ENCODE peak calls at places on chromosomes 3 and 15, in ten cellular contexts. One of them, this sample, is unnamed.
A peak's percentile ranks its signal among the peaks of the same experiment; 100 is the strongest.

GRCh38 chr3:187646906-187647660 is 23.1 kb downstream of the SST start:
- DNase-seq in CD8-positive, alpha-beta memory T cell: no peak
- DNase-seq in WTC11: no peak
- DNase-seq in glutamatergic neuron: no peak
- DNase-seq in NCI-H2081 treated with DMSO at 0.1 percent for 48 hours: no peak
- DNase-seq in activated T-cell treated with anti-CD3 and anti-CD28 coated beads, Interleukin-2, amount 50 U/mL, for 72 hours: no peak
- DNase-seq in activated naive CD8-positive, alpha-beta T cell treated with anti-CD3 and anti-CD28 coated beads, Interleukin-2, amount 50 U/mL, for 24 hours: no peak
- DNase-seq in glomerular endothelial cell: no peak
- DNase-seq in ovary: no peak
- DNase-seq in stimulated activated CD8-positive, alpha-beta memory T cell treated with anti-CD3 and anti-CD28 coated beads, Interleukin-7, amount 100 ng/mL, for 1 hour: no peak
- DNase-seq in this sample: no peak

GRCh38 chr15:66955871-66956585 is 109.4 kb upstream of the SMAD3 start:
- DNase-seq in CD8-positive, alpha-beta memory T cell: no peak
- DNase-seq in WTC11: no peak
- DNase-seq in glutamatergic neuron: no peak
- DNase-seq in NCI-H2081 treated with DMSO at 0.1 percent for 48 hours: no peak
- DNase-seq in activated T-cell treated with anti-CD3 and anti-CD28 coated beads, Interleukin-2, amount 50 U/mL, for 72 hours: no peak
- DNase-seq in activated naive CD8-positive, alpha-beta T cell treated with anti-CD3 and anti-CD28 coated beads, Interleukin-2, amount 50 U/mL, for 24 hours: no peak
- DNase-seq in glomerular endothelial cell: peak; percentile 60
- DNase-seq in ovary: no peak
- DNase-seq in stimulated activated CD8-positive, alpha-beta memory T cell treated with anti-CD3 and anti-CD28 coated beads, Interleukin-7, amount 100 ng/mL, for 1 hour: no peak
- DNase-seq in this sample: no peak

GRCh38 chr15:55357774-55358173 is 38.8 kb downstream of the PIGB start:
- DNase-seq in CD8-positive, alpha-beta memory T cell: no peak
- DNase-seq in WTC11: no peak
- DNase-seq in glutamatergic neuron: no peak
- DNase-seq in NCI-H2081 treated with DMSO at 0.1 percent for 48 hours: no peak
- DNase-seq in activated T-cell treated with anti-CD3 and anti-CD28 coated beads, Interleukin-2, amount 50 U/mL, for 72 hours: no peak
- DNase-seq in activated naive CD8-positive, alpha-beta T cell treated with anti-CD3 and anti-CD28 coated beads, Interleukin-2, amount 50 U/mL, for 24 hours: no peak
- DNase-seq in glomerular endothelial cell: no peak
- DNase-seq in ovary: no peak
- DNase-seq in stimulated activated CD8-positive, alpha-beta memory T cell treated with anti-CD3 and anti-CD28 coated beads, Interleukin-7, amount 100 ng/mL, for 1 hour: no peak
- DNase-seq in this sample: no peak

GRCh38 chr15:36400936-36401585 is 178.4 kb upstream of the CDIN1 start:
- DNase-seq in CD8-positive, alpha-beta memory T cell: no peak
- DNase-seq in WTC11: no peak
- DNase-seq in glutamatergic neuron: no peak
- DNase-seq in NCI-H2081 treated with DMSO at 0.1 percent for 48 hours: no peak
- DNase-seq in activated T-cell treated with anti-CD3 and anti-CD28 coated beads, Interleukin-2, amount 50 U/mL, for 72 hours: no peak
- DNase-seq in activated naive CD8-positive, alpha-beta T cell treated with anti-CD3 and anti-CD28 coated beads, Interleukin-2, amount 50 U/mL, for 24 hours: no peak
- DNase-seq in glomerular endothelial cell: no peak
- DNase-seq in ovary: no peak
- DNase-seq in stimulated activated CD8-positive, alpha-beta memory T cell treated with anti-CD3 and anti-CD28 coated beads, Interleukin-7, amount 100 ng/mL, for 1 hour: no peak
- DNase-seq in this sample: no peak

GRCh38 chr3:127768346-127769008 is 53.8 kb downstream of the MGLL start:
- DNase-seq in CD8-positive, alpha-beta memory T cell: no peak
- DNase-seq in WTC11: no peak
- DNase-seq in glutamatergic neuron: no peak
- DNase-seq in NCI-H2081 treated with DMSO at 0.1 percent for 48 hours: no peak
- DNase-seq in activated T-cell treated with anti-CD3 and anti-CD28 coated beads, Interleukin-2, amount 50 U/mL, for 72 hours: no peak
- DNase-seq in activated naive CD8-positive, alpha-beta T cell treated with anti-CD3 and anti-CD28 coated beads, Interleukin-2, amount 50 U/mL, for 24 hours: no peak
- DNase-seq in glomerular endothelial cell: no peak
- DNase-seq in ovary: no peak
- DNase-seq in stimulated activated CD8-positive, alpha-beta memory T cell treated with anti-CD3 and anti-CD28 coated beads, Interleukin-7, amount 100 ng/mL, for 1 hour: no peak
- DNase-seq in this sample: no peak

GRCh38 chr3:187520027-187520945 is 149.9 kb downstream of the SST start:
- DNase-seq in CD8-positive, alpha-beta memory T cell: no peak
- DNase-seq in WTC11: no peak
- DNase-seq in glutamatergic neuron: no peak
- DNase-seq in NCI-H2081 treated with DMSO at 0.1 percent for 48 hours: no peak
- DNase-seq in activated T-cell treated with anti-CD3 and anti-CD28 coated beads, Interleukin-2, amount 50 U/mL, for 72 hours: no peak
- DNase-seq in activated naive CD8-positive, alpha-beta T cell treated with anti-CD3 and anti-CD28 coated beads, Interleukin-2, amount 50 U/mL, for 24 hours: no peak
- DNase-seq in glomerular endothelial cell: no peak
- DNase-seq in ovary: peak; percentile 57
- DNase-seq in stimulated activated CD8-positive, alpha-beta memory T cell treated with anti-CD3 and anti-CD28 coated beads, Interleukin-7, amount 100 ng/mL, for 1 hour: no peak
- DNase-seq in this sample: no peak

GRCh38 chr3:170560717-170561382 is 25.0 kb downstream of the SLC7A14 start:
- DNase-seq in CD8-positive, alpha-beta memory T cell: no peak
- DNase-seq in WTC11: no peak
- DNase-seq in glutamatergic neuron: no peak
- DNase-seq in NCI-H2081 treated with DMSO at 0.1 percent for 48 hours: no peak
- DNase-seq in activated T-cell treated with anti-CD3 and anti-CD28 coated beads, Interleukin-2, amount 50 U/mL, for 72 hours: no peak
- DNase-seq in activated naive CD8-positive, alpha-beta T cell treated with anti-CD3 and anti-CD28 coated beads, Interleukin-2, amount 50 U/mL, for 24 hours: no peak
- DNase-seq in glomerular endothelial cell: no peak
- DNase-seq in ovary: no peak
- DNase-seq in stimulated activated CD8-positive, alpha-beta memory T cell treated with anti-CD3 and anti-CD28 coated beads, Interleukin-7, amount 100 ng/mL, for 1 hour: no peak
- DNase-seq in this sample: no peak

GRCh38 chr15:77855871-77856270 is 221.6 kb downstream of the TBC1D2B start:
- DNase-seq in CD8-positive, alpha-beta memory T cell: no peak
- DNase-seq in WTC11: no peak
- DNase-seq in glutamatergic neuron: no peak
- DNase-seq in NCI-H2081 treated with DMSO at 0.1 percent for 48 hours: no peak
- DNase-seq in activated T-cell treated with anti-CD3 and anti-CD28 coated beads, Interleukin-2, amount 50 U/mL, for 72 hours: no peak
- DNase-seq in activated naive CD8-positive, alpha-beta T cell treated with anti-CD3 and anti-CD28 coated beads, Interleukin-2, amount 50 U/mL, for 24 hours: no peak
- DNase-seq in glomerular endothelial cell: no peak
- DNase-seq in ovary: no peak
- DNase-seq in stimulated activated CD8-positive, alpha-beta memory T cell treated with anti-CD3 and anti-CD28 coated beads, Interleukin-7, amount 100 ng/mL, for 1 hour: no peak
- DNase-seq in this sample: no peak

GRCh38 chr3:149507491-149508324 is 33.2 kb downstream of the TM4SF4 start:
- DNase-seq in CD8-positive, alpha-beta memory T cell: no peak
- DNase-seq in WTC11: no peak
- DNase-seq in glutamatergic neuron: no peak
- DNase-seq in NCI-H2081 treated with DMSO at 0.1 percent for 48 hours: no peak
- DNase-seq in activated T-cell treated with anti-CD3 and anti-CD28 coated beads, Interleukin-2, amount 50 U/mL, for 72 hours: peak; percentile 20
- DNase-seq in activated naive CD8-positive, alpha-beta T cell treated with anti-CD3 and anti-CD28 coated beads, Interleukin-2, amount 50 U/mL, for 24 hours: peak; percentile 7
- DNase-seq in glomerular endothelial cell: no peak
- DNase-seq in ovary: peak; percentile 26
- DNase-seq in stimulated activated CD8-positive, alpha-beta memory T cell treated with anti-CD3 and anti-CD28 coated beads, Interleukin-7, amount 100 ng/mL, for 1 hour: no peak
- DNase-seq in this sample: no peak

GRCh38 chr3:23739536-23739935 is 66.2 kb upstream of the UBE2E1 start:
- DNase-seq in CD8-positive, alpha-beta memory T cell: no peak
- DNase-seq in WTC11: no peak
- DNase-seq in glutamatergic neuron: no peak
- DNase-seq in NCI-H2081 treated with DMSO at 0.1 percent for 48 hours: no peak
- DNase-seq in activated T-cell treated with anti-CD3 and anti-CD28 coated beads, Interleukin-2, amount 50 U/mL, for 72 hours: no peak
- DNase-seq in activated naive CD8-positive, alpha-beta T cell treated with anti-CD3 and anti-CD28 coated beads, Interleukin-2, amount 50 U/mL, for 24 hours: no peak
- DNase-seq in glomerular endothelial cell: no peak
- DNase-seq in ovary: no peak
- DNase-seq in stimulated activated CD8-positive, alpha-beta memory T cell treated with anti-CD3 and anti-CD28 coated beads, Interleukin-7, amount 100 ng/mL, for 1 hour: no peak
- DNase-seq in this sample: no peak

GRCh38 chr15:73082719-73083275 is 30.5 kb downstream of the NEO1 start:
- DNase-seq in CD8-positive, alpha-beta memory T cell: no peak
- DNase-seq in WTC11: no peak
- DNase-seq in glutamatergic neuron: no peak
- DNase-seq in NCI-H2081 treated with DMSO at 0.1 percent for 48 hours: no peak
- DNase-seq in activated T-cell treated with anti-CD3 and anti-CD28 coated beads, Interleukin-2, amount 50 U/mL, for 72 hours: no peak
- DNase-seq in activated naive CD8-positive, alpha-beta T cell treated with anti-CD3 and anti-CD28 coated beads, Interleukin-2, amount 50 U/mL, for 24 hours: no peak
- DNase-seq in glomerular endothelial cell: no peak
- DNase-seq in ovary: no peak
- DNase-seq in stimulated activated CD8-positive, alpha-beta memory T cell treated with anti-CD3 and anti-CD28 coated beads, Interleukin-7, amount 100 ng/mL, for 1 hour: no peak
- DNase-seq in this sample: no peak

GRCh38 chr3:105187340-105187739 is 179.4 kb upstream of the ALCAM start:
- DNase-seq in CD8-positive, alpha-beta memory T cell: no peak
- DNase-seq in WTC11: no peak
- DNase-seq in glutamatergic neuron: no peak
- DNase-seq in NCI-H2081 treated with DMSO at 0.1 percent for 48 hours: no peak
- DNase-seq in activated T-cell treated with anti-CD3 and anti-CD28 coated beads, Interleukin-2, amount 50 U/mL, for 72 hours: no peak
- DNase-seq in activated naive CD8-positive, alpha-beta T cell treated with anti-CD3 and anti-CD28 coated beads, Interleukin-2, amount 50 U/mL, for 24 hours: no peak
- DNase-seq in glomerular endothelial cell: no peak
- DNase-seq in ovary: no peak
- DNase-seq in stimulated activated CD8-positive, alpha-beta memory T cell treated with anti-CD3 and anti-CD28 coated beads, Interleukin-7, amount 100 ng/mL, for 1 hour: no peak
- DNase-seq in this sample: no peak

GRCh38 chr3:39907981-39908380 is 98.6 kb downstream of the MYRIP start:
- DNase-seq in CD8-positive, alpha-beta memory T cell: no peak
- DNase-seq in WTC11: no peak
- DNase-seq in glutamatergic neuron: no peak
- DNase-seq in NCI-H2081 treated with DMSO at 0.1 percent for 48 hours: no peak
- DNase-seq in activated T-cell treated with anti-CD3 and anti-CD28 coated beads, Interleukin-2, amount 50 U/mL, for 72 hours: no peak
- DNase-seq in activated naive CD8-positive, alpha-beta T cell treated with anti-CD3 and anti-CD28 coated beads, Interleukin-2, amount 50 U/mL, for 24 hours: no peak
- DNase-seq in glomerular endothelial cell: no peak
- DNase-seq in ovary: peak; percentile 14
- DNase-seq in stimulated activated CD8-positive, alpha-beta memory T cell treated with anti-CD3 and anti-CD28 coated beads, Interleukin-7, amount 100 ng/mL, for 1 hour: no peak
- DNase-seq in this sample: no peak

GRCh38 chr3:8488877-8489865 is 12.5 kb upstream of the LMCD1 start:
- DNase-seq in CD8-positive, alpha-beta memory T cell: no peak
- DNase-seq in WTC11: no peak
- DNase-seq in glutamatergic neuron: no peak
- DNase-seq in NCI-H2081 treated with DMSO at 0.1 percent for 48 hours: no peak
- DNase-seq in activated T-cell treated with anti-CD3 and anti-CD28 coated beads, Interleukin-2, amount 50 U/mL, for 72 hours: no peak
- DNase-seq in activated naive CD8-positive, alpha-beta T cell treated with anti-CD3 and anti-CD28 coated beads, Interleukin-2, amount 50 U/mL, for 24 hours: no peak
- DNase-seq in glomerular endothelial cell: no peak
- DNase-seq in ovary: no peak
- DNase-seq in stimulated activated CD8-positive, alpha-beta memory T cell treated with anti-CD3 and anti-CD28 coated beads, Interleukin-7, amount 100 ng/mL, for 1 hour: no peak
- DNase-seq in this sample: no peak

GRCh38 chr3:30503431-30503830 is 103.0 kb upstream of the TGFBR2 start:
- DNase-seq in CD8-positive, alpha-beta memory T cell: no peak
- DNase-seq in WTC11: no peak
- DNase-seq in glutamatergic neuron: no peak
- DNase-seq in NCI-H2081 treated with DMSO at 0.1 percent for 48 hours: no peak
- DNase-seq in activated T-cell treated with anti-CD3 and anti-CD28 coated beads, Interleukin-2, amount 50 U/mL, for 72 hours: no peak
- DNase-seq in activated naive CD8-positive, alpha-beta T cell treated with anti-CD3 and anti-CD28 coated beads, Interleukin-2, amount 50 U/mL, for 24 hours: no peak
- DNase-seq in glomerular endothelial cell: no peak
- DNase-seq in ovary: no peak
- DNase-seq in stimulated activated CD8-positive, alpha-beta memory T cell treated with anti-CD3 and anti-CD28 coated beads, Interleukin-7, amount 100 ng/mL, for 1 hour: no peak
- DNase-seq in this sample: no peak

GRCh38 chr3:119893769-119894168 is 111.9 kb downstream of the NR1I2 start:
- DNase-seq in CD8-positive, alpha-beta memory T cell: no peak
- DNase-seq in WTC11: no peak
- DNase-seq in glutamatergic neuron: no peak
- DNase-seq in NCI-H2081 treated with DMSO at 0.1 percent for 48 hours: no peak
- DNase-seq in activated T-cell treated with anti-CD3 and anti-CD28 coated beads, Interleukin-2, amount 50 U/mL, for 72 hours: no peak
- DNase-seq in activated naive CD8-positive, alpha-beta T cell treated with anti-CD3 and anti-CD28 coated beads, Interleukin-2, amount 50 U/mL, for 24 hours: no peak
- DNase-seq in glomerular endothelial cell: no peak
- DNase-seq in ovary: no peak
- DNase-seq in stimulated activated CD8-positive, alpha-beta memory T cell treated with anti-CD3 and anti-CD28 coated beads, Interleukin-7, amount 100 ng/mL, for 1 hour: no peak
- DNase-seq in this sample: no peak

GRCh38 chr3:156535162-156535627 is 19.7 kb downstream of the SSR3 start:
- DNase-seq in CD8-positive, alpha-beta memory T cell: no peak
- DNase-seq in WTC11: no peak
- DNase-seq in glutamatergic neuron: no peak
- DNase-seq in NCI-H2081 treated with DMSO at 0.1 percent for 48 hours: no peak
- DNase-seq in activated T-cell treated with anti-CD3 and anti-CD28 coated beads, Interleukin-2, amount 50 U/mL, for 72 hours: peak; percentile 27
- DNase-seq in activated naive CD8-positive, alpha-beta T cell treated with anti-CD3 and anti-CD28 coated beads, Interleukin-2, amount 50 U/mL, for 24 hours: peak; percentile 46
- DNase-seq in glomerular endothelial cell: peak; percentile 92
- DNase-seq in ovary: peak; percentile 67
- DNase-seq in stimulated activated CD8-positive, alpha-beta memory T cell treated with anti-CD3 and anti-CD28 coated beads, Interleukin-7, amount 100 ng/mL, for 1 hour: no peak
- DNase-seq in this sample: no peak

GRCh38 chr15:67887776-67888175 is 47.9 kb upstream of the RNU6-1 start:
- DNase-seq in CD8-positive, alpha-beta memory T cell: no peak
- DNase-seq in WTC11: no peak
- DNase-seq in glutamatergic neuron: no peak
- DNase-seq in NCI-H2081 treated with DMSO at 0.1 percent for 48 hours: no peak
- DNase-seq in activated T-cell treated with anti-CD3 and anti-CD28 coated beads, Interleukin-2, amount 50 U/mL, for 72 hours: no peak
- DNase-seq in activated naive CD8-positive, alpha-beta T cell treated with anti-CD3 and anti-CD28 coated beads, Interleukin-2, amount 50 U/mL, for 24 hours: no peak
- DNase-seq in glomerular endothelial cell: no peak
- DNase-seq in ovary: no peak
- DNase-seq in stimulated activated CD8-positive, alpha-beta memory T cell treated with anti-CD3 and anti-CD28 coated beads, Interleukin-7, amount 100 ng/mL, for 1 hour: no peak
- DNase-seq in this sample: no peak

GRCh38 chr3:196111939-196112386 is 30.1 kb upstream of the TFRC start:
- DNase-seq in CD8-positive, alpha-beta memory T cell: no peak
- DNase-seq in WTC11: no peak
- DNase-seq in glutamatergic neuron: no peak
- DNase-seq in NCI-H2081 treated with DMSO at 0.1 percent for 48 hours: no peak
- DNase-seq in activated T-cell treated with anti-CD3 and anti-CD28 coated beads, Interleukin-2, amount 50 U/mL, for 72 hours: peak; percentile 48
- DNase-seq in activated naive CD8-positive, alpha-beta T cell treated with anti-CD3 and anti-CD28 coated beads, Interleukin-2, amount 50 U/mL, for 24 hours: peak; percentile 36
- DNase-seq in glomerular endothelial cell: no peak
- DNase-seq in ovary: no peak
- DNase-seq in stimulated activated CD8-positive, alpha-beta memory T cell treated with anti-CD3 and anti-CD28 coated beads, Interleukin-7, amount 100 ng/mL, for 1 hour: no peak
- DNase-seq in this sample: no peak

GRCh38 chr3:173109143-173109542 is 31.9 kb downstream of the SPATA16 start:
- DNase-seq in CD8-positive, alpha-beta memory T cell: no peak
- DNase-seq in WTC11: no peak
- DNase-seq in glutamatergic neuron: no peak
- DNase-seq in NCI-H2081 treated with DMSO at 0.1 percent for 48 hours: no peak
- DNase-seq in activated T-cell treated with anti-CD3 and anti-CD28 coated beads, Interleukin-2, amount 50 U/mL, for 72 hours: no peak
- DNase-seq in activated naive CD8-positive, alpha-beta T cell treated with anti-CD3 and anti-CD28 coated beads, Interleukin-2, amount 50 U/mL, for 24 hours: no peak
- DNase-seq in glomerular endothelial cell: no peak
- DNase-seq in ovary: no peak
- DNase-seq in stimulated activated CD8-positive, alpha-beta memory T cell treated with anti-CD3 and anti-CD28 coated beads, Interleukin-7, amount 100 ng/mL, for 1 hour: no peak
- DNase-seq in this sample: no peak

GRCh38 chr3:134077649-134078081 is 47.9 kb upstream of the SLCO2A1 start:
- DNase-seq in CD8-positive, alpha-beta memory T cell: no peak
- DNase-seq in WTC11: no peak
- DNase-seq in glutamatergic neuron: no peak
- DNase-seq in NCI-H2081 treated with DMSO at 0.1 percent for 48 hours: no peak
- DNase-seq in activated T-cell treated with anti-CD3 and anti-CD28 coated beads, Interleukin-2, amount 50 U/mL, for 72 hours: no peak
- DNase-seq in activated naive CD8-positive, alpha-beta T cell treated with anti-CD3 and anti-CD28 coated beads, Interleukin-2, amount 50 U/mL, for 24 hours: no peak
- DNase-seq in glomerular endothelial cell: no peak
- DNase-seq in ovary: no peak
- DNase-seq in stimulated activated CD8-positive, alpha-beta memory T cell treated with anti-CD3 and anti-CD28 coated beads, Interleukin-7, amount 100 ng/mL, for 1 hour: no peak
- DNase-seq in this sample: no peak

GRCh38 chr15:76460871-76461270 is 124.3 kb downstream of the ISL2 start:
- DNase-seq in CD8-positive, alpha-beta memory T cell: no peak
- DNase-seq in WTC11: no peak
- DNase-seq in glutamatergic neuron: no peak
- DNase-seq in NCI-H2081 treated with DMSO at 0.1 percent for 48 hours: no peak
- DNase-seq in activated T-cell treated with anti-CD3 and anti-CD28 coated beads, Interleukin-2, amount 50 U/mL, for 72 hours: no peak
- DNase-seq in activated naive CD8-positive, alpha-beta T cell treated with anti-CD3 and anti-CD28 coated beads, Interleukin-2, amount 50 U/mL, for 24 hours: no peak
- DNase-seq in glomerular endothelial cell: no peak
- DNase-seq in ovary: no peak
- DNase-seq in stimulated activated CD8-positive, alpha-beta memory T cell treated with anti-CD3 and anti-CD28 coated beads, Interleukin-7, amount 100 ng/mL, for 1 hour: no peak
- DNase-seq in this sample: no peak

GRCh38 chr15:39459538-39459937 is 121.3 kb upstream of the THBS1 start:
- DNase-seq in CD8-positive, alpha-beta memory T cell: no peak
- DNase-seq in WTC11: no peak
- DNase-seq in glutamatergic neuron: no peak
- DNase-seq in NCI-H2081 treated with DMSO at 0.1 percent for 48 hours: no peak
- DNase-seq in activated T-cell treated with anti-CD3 and anti-CD28 coated beads, Interleukin-2, amount 50 U/mL, for 72 hours: no peak
- DNase-seq in activated naive CD8-positive, alpha-beta T cell treated with anti-CD3 and anti-CD28 coated beads, Interleukin-2, amount 50 U/mL, for 24 hours: no peak
- DNase-seq in glomerular endothelial cell: no peak
- DNase-seq in ovary: no peak
- DNase-seq in stimulated activated CD8-positive, alpha-beta memory T cell treated with anti-CD3 and anti-CD28 coated beads, Interleukin-7, amount 100 ng/mL, for 1 hour: no peak
- DNase-seq in this sample: no peak

GRCh38 chr3:155766206-155766605 is 21.3 kb upstream of the PLCH1 start:
- DNase-seq in CD8-positive, alpha-beta memory T cell: no peak
- DNase-seq in WTC11: no peak
- DNase-seq in glutamatergic neuron: no peak
- DNase-seq in NCI-H2081 treated with DMSO at 0.1 percent for 48 hours: no peak
- DNase-seq in activated T-cell treated with anti-CD3 and anti-CD28 coated beads, Interleukin-2, amount 50 U/mL, for 72 hours: no peak
- DNase-seq in activated naive CD8-positive, alpha-beta T cell treated with anti-CD3 and anti-CD28 coated beads, Interleukin-2, amount 50 U/mL, for 24 hours: no peak
- DNase-seq in glomerular endothelial cell: no peak
- DNase-seq in ovary: no peak
- DNase-seq in stimulated activated CD8-positive, alpha-beta memory T cell treated with anti-CD3 and anti-CD28 coated beads, Interleukin-7, amount 100 ng/mL, for 1 hour: no peak
- DNase-seq in this sample: no peak

GRCh38 chr15:79459666-79460065 is 27.5 kb downstream of the MINAR1 start:
- DNase-seq in CD8-positive, alpha-beta memory T cell: no peak
- DNase-seq in WTC11: no peak
- DNase-seq in glutamatergic neuron: no peak
- DNase-seq in NCI-H2081 treated with DMSO at 0.1 percent for 48 hours: no peak
- DNase-seq in activated T-cell treated with anti-CD3 and anti-CD28 coated beads, Interleukin-2, amount 50 U/mL, for 72 hours: no peak
- DNase-seq in activated naive CD8-positive, alpha-beta T cell treated with anti-CD3 and anti-CD28 coated beads, Interleukin-2, amount 50 U/mL, for 24 hours: no peak
- DNase-seq in glomerular endothelial cell: no peak
- DNase-seq in ovary: no peak
- DNase-seq in stimulated activated CD8-positive, alpha-beta memory T cell treated with anti-CD3 and anti-CD28 coated beads, Interleukin-7, amount 100 ng/mL, for 1 hour: no peak
- DNase-seq in this sample: no peak

GRCh38 chr15:42858540-42858939 is 62.0 kb downstream of the TTBK2 start:
- DNase-seq in CD8-positive, alpha-beta memory T cell: no peak
- DNase-seq in WTC11: no peak
- DNase-seq in glutamatergic neuron: no peak
- DNase-seq in NCI-H2081 treated with DMSO at 0.1 percent for 48 hours: no peak
- DNase-seq in activated T-cell treated with anti-CD3 and anti-CD28 coated beads, Interleukin-2, amount 50 U/mL, for 72 hours: no peak
- DNase-seq in activated naive CD8-positive, alpha-beta T cell treated with anti-CD3 and anti-CD28 coated beads, Interleukin-2, amount 50 U/mL, for 24 hours: no peak
- DNase-seq in glomerular endothelial cell: no peak
- DNase-seq in ovary: no peak
- DNase-seq in stimulated activated CD8-positive, alpha-beta memory T cell treated with anti-CD3 and anti-CD28 coated beads, Interleukin-7, amount 100 ng/mL, for 1 hour: no peak
- DNase-seq in this sample: no peak

GRCh38 chr3:150697646-150698045 is 6.1 kb downstream of the ERICH6 start:
- DNase-seq in CD8-positive, alpha-beta memory T cell: no peak
- DNase-seq in WTC11: no peak
- DNase-seq in glutamatergic neuron: no peak
- DNase-seq in NCI-H2081 treated with DMSO at 0.1 percent for 48 hours: no peak
- DNase-seq in activated T-cell treated with anti-CD3 and anti-CD28 coated beads, Interleukin-2, amount 50 U/mL, for 72 hours: no peak
- DNase-seq in activated naive CD8-positive, alpha-beta T cell treated with anti-CD3 and anti-CD28 coated beads, Interleukin-2, amount 50 U/mL, for 24 hours: no peak
- DNase-seq in glomerular endothelial cell: no peak
- DNase-seq in ovary: no peak
- DNase-seq in stimulated activated CD8-positive, alpha-beta memory T cell treated with anti-CD3 and anti-CD28 coated beads, Interleukin-7, amount 100 ng/mL, for 1 hour: no peak
- DNase-seq in this sample: no peak

GRCh38 chr3:129031476-129032215 is 28.9 kb upstream of the GP9 start:
- DNase-seq in CD8-positive, alpha-beta memory T cell: no peak
- DNase-seq in WTC11: no peak
- DNase-seq in glutamatergic neuron: no peak
- DNase-seq in NCI-H2081 treated with DMSO at 0.1 percent for 48 hours: no peak
- DNase-seq in activated T-cell treated with anti-CD3 and anti-CD28 coated beads, Interleukin-2, amount 50 U/mL, for 72 hours: no peak
- DNase-seq in activated naive CD8-positive, alpha-beta T cell treated with anti-CD3 and anti-CD28 coated beads, Interleukin-2, amount 50 U/mL, for 24 hours: no peak
- DNase-seq in glomerular endothelial cell: no peak
- DNase-seq in ovary: no peak
- DNase-seq in stimulated activated CD8-positive, alpha-beta memory T cell treated with anti-CD3 and anti-CD28 coated beads, Interleukin-7, amount 100 ng/mL, for 1 hour: no peak
- DNase-seq in this sample: no peak